ENCODE peak calls at places on chromosomes 2 and 18, in seven cellular contexts. One of them, this sample, is unnamed.

GRCh38 chr2:76567478-76567877 is 856.8 kb upstream of the GCFC2 start:
- DNase-seq in globus pallidus: no peak
- DNase-seq in B cell: no peak
- DNase-seq in NCI-H1436: no peak
- DNase-seq in T-helper 1 cell: no peak
- DNase-seq in H9: peak; percentile 37
- DNase-seq in right lobe of liver: no peak
- DNase-seq in this sample: no peak

GRCh38 chr2:99940963-99941362 is 201.4 kb downstream of the AFF3 start:
- DNase-seq in globus pallidus: no peak
- DNase-seq in B cell: no peak
- DNase-seq in NCI-H1436: no peak
- DNase-seq in T-helper 1 cell: no peak
- DNase-seq in H9: no peak
- DNase-seq in right lobe of liver: peak; percentile 67
- DNase-seq in this sample: no peak

GRCh38 chr2:43071629-43072550 is 154.5 kb downstream of the ZFP36L2 start:
- DNase-seq in globus pallidus: no peak
- DNase-seq in B cell: no peak
- DNase-seq in NCI-H1436: no peak
- DNase-seq in T-helper 1 cell: no peak
- DNase-seq in H9: no peak
- DNase-seq in right lobe of liver: no peak
- DNase-seq in this sample: no peak

GRCh38 chr2:219252900-219253752 is at the start of gene TUBA4B:
- DNase-seq in globus pallidus: no peak
- DNase-seq in B cell: peak; percentile 41
- DNase-seq in NCI-H1436: no peak
- DNase-seq in T-helper 1 cell: peak; percentile 31
- DNase-seq in H9: peak; percentile 81
- DNase-seq in right lobe of liver: peak; percentile 44
- DNase-seq in this sample: no peak

GRCh38 chr2:23753291-23754006 is 173.5 kb downstream of the ATAD2B start:
- DNase-seq in globus pallidus: no peak
- DNase-seq in B cell: no peak
- DNase-seq in NCI-H1436: no peak
- DNase-seq in T-helper 1 cell: no peak
- DNase-seq in H9: no peak
- DNase-seq in right lobe of liver: no peak
- DNase-seq in this sample: no peak

GRCh38 chr2:201797175-201797840 is 9.0 kb upstream of the CDK15 start:
- DNase-seq in globus pallidus: no peak
- DNase-seq in B cell: no peak
- DNase-seq in NCI-H1436: no peak
- DNase-seq in T-helper 1 cell: no peak
- DNase-seq in H9: no peak
- DNase-seq in right lobe of liver: no peak
- DNase-seq in this sample: no peak

GRCh38 chr2:191245046-191245868 is at the start of gene MYO1B:
- DNase-seq in globus pallidus: no peak
- DNase-seq in B cell: peak; percentile 47
- DNase-seq in NCI-H1436: peak; percentile 82
- DNase-seq in T-helper 1 cell: peak; percentile 30
- DNase-seq in H9: peak; percentile 90
- DNase-seq in right lobe of liver: peak; percentile 91
- DNase-seq in this sample: no peak

GRCh38 chr2:40168546-40168945 is 283.3 kb downstream of the SLC8A1 start:
- DNase-seq in globus pallidus: no peak
- DNase-seq in B cell: no peak
- DNase-seq in NCI-H1436: no peak
- DNase-seq in T-helper 1 cell: no peak
- DNase-seq in H9: no peak
- DNase-seq in right lobe of liver: no peak
- DNase-seq in this sample: no peak

GRCh38 chr2:149894226-149894625 is 306.7 kb upstream of the MMADHC start:
- DNase-seq in globus pallidus: no peak
- DNase-seq in B cell: no peak
- DNase-seq in NCI-H1436: no peak
- DNase-seq in T-helper 1 cell: no peak
- DNase-seq in H9: no peak
- DNase-seq in right lobe of liver: no peak
- DNase-seq in this sample: no peak

GRCh38 chr18:9055185-9055584 is 47.3 kb upstream of the NDUFV2 start:
- DNase-seq in globus pallidus: no peak
- DNase-seq in B cell: no peak
- DNase-seq in NCI-H1436: no peak
- DNase-seq in T-helper 1 cell: no peak
- DNase-seq in H9: no peak
- DNase-seq in right lobe of liver: no peak
- DNase-seq in this sample: no peak

GRCh38 chr18:73060666-73061270 is 193.0 kb upstream of the NETO1 start:
- DNase-seq in globus pallidus: no peak
- DNase-seq in B cell: no peak
- DNase-seq in NCI-H1436: no peak
- DNase-seq in T-helper 1 cell: no peak
- DNase-seq in H9: no peak
- DNase-seq in right lobe of liver: no peak
- DNase-seq in this sample: no peak

GRCh38 chr18:49031511-49032188 is 80.9 kb upstream of the SMAD7 start:
- DNase-seq in globus pallidus: peak; percentile 37
- DNase-seq in B cell: no peak
- DNase-seq in NCI-H1436: no peak
- DNase-seq in T-helper 1 cell: no peak
- DNase-seq in H9: no peak
- DNase-seq in right lobe of liver: no peak
- DNase-seq in this sample: no peak

GRCh38 chr2:159290289-159290907 is 3.9 kb upstream of the WDSUB1 start:
- DNase-seq in globus pallidus: peak; percentile 16
- DNase-seq in B cell: no peak
- DNase-seq in NCI-H1436: peak; percentile 17
- DNase-seq in T-helper 1 cell: no peak
- DNase-seq in H9: no peak
- DNase-seq in right lobe of liver: no peak
- DNase-seq in this sample: no peak

GRCh38 chr2:56167616-56168015 is 16.2 kb upstream of the CCDC85A start:
- DNase-seq in globus pallidus: no peak
- DNase-seq in B cell: no peak
- DNase-seq in NCI-H1436: no peak
- DNase-seq in T-helper 1 cell: no peak
- DNase-seq in H9: no peak
- DNase-seq in right lobe of liver: no peak
- DNase-seq in this sample: no peak

GRCh38 chr2:64832926-64833325 is 156.3 kb upstream of the SLC1A4 start:
- DNase-seq in globus pallidus: no peak
- DNase-seq in B cell: no peak
- DNase-seq in NCI-H1436: no peak
- DNase-seq in T-helper 1 cell: no peak
- DNase-seq in H9: no peak
- DNase-seq in right lobe of liver: no peak
- DNase-seq in this sample: no peak

GRCh38 chr2:128594953-128595677 is 276.4 kb upstream of the HS6ST1 start:
- DNase-seq in globus pallidus: no peak
- DNase-seq in B cell: no peak
- DNase-seq in NCI-H1436: no peak
- DNase-seq in T-helper 1 cell: no peak
- DNase-seq in H9: no peak
- DNase-seq in right lobe of liver: peak; percentile 61
- DNase-seq in this sample: no peak

GRCh38 chr2:145070703-145071102 is 550.8 kb upstream of the ZEB2 start:
- DNase-seq in globus pallidus: no peak
- DNase-seq in B cell: no peak
- DNase-seq in NCI-H1436: no peak
- DNase-seq in T-helper 1 cell: no peak
- DNase-seq in H9: no peak
- DNase-seq in right lobe of liver: no peak
- DNase-seq in this sample: no peak

GRCh38 chr2:238439093-238439849 is 12.5 kb downstream of the ASB1 start:
- DNase-seq in globus pallidus: no peak
- DNase-seq in B cell: no peak
- DNase-seq in NCI-H1436: no peak
- DNase-seq in T-helper 1 cell: no peak
- DNase-seq in H9: no peak
- DNase-seq in right lobe of liver: peak; percentile 84
- DNase-seq in this sample: no peak

GRCh38 chr2:199457147-199458016 is at the start of gene SATB2:
- DNase-seq in globus pallidus: no peak
- DNase-seq in B cell: no peak
- DNase-seq in NCI-H1436: peak; percentile 67
- DNase-seq in T-helper 1 cell: no peak
- DNase-seq in H9: peak; percentile 72
- DNase-seq in right lobe of liver: no peak
- DNase-seq in this sample: no peak

GRCh38 chr2:85419009-85419711 is 646 bp downstream of the SH2D6 start:
- DNase-seq in globus pallidus: no peak
- DNase-seq in B cell: no peak
- DNase-seq in NCI-H1436: no peak
- DNase-seq in T-helper 1 cell: no peak
- DNase-seq in H9: no peak
- DNase-seq in right lobe of liver: no peak
- DNase-seq in this sample: no peak

This sample was measured in putamen.